ENCODE peak calls at places on chromosomes 2 and 18, in four cellular contexts. One of them, this sample, is unnamed.

GRCh38 chr2:68742638-68743037 is 8.0 kb downstream of the ARHGAP25 start:
- DNase-seq in PC-3: no peak
- DNase-seq in cardiac fibroblast: no peak
- DNase-seq in esophagus squamous epithelium: no peak
- DNase-seq in this sample: no peak

GRCh38 chr2:188607501-188607900 is 315.8 kb downstream of the GULP1 start:
- DNase-seq in cardiac fibroblast: peak
- DNase-seq in esophagus squamous epithelium: no peak
- DNase-seq in PC-3: no peak
- DNase-seq in this sample: peak

GRCh38 chr2:240568678-240569522 is 616 bp downstream of the RNPEPL1 start:
- DNase-seq in cardiac fibroblast: peak
- DNase-seq in esophagus squamous epithelium: no peak
- DNase-seq in PC-3: peak
- DNase-seq in this sample: peak

GRCh38 chr2:36507408-36507812 is 90.6 kb downstream of the FEZ2 start:
- DNase-seq in cardiac fibroblast: peak
- DNase-seq in PC-3: peak
- DNase-seq in esophagus squamous epithelium: no peak
- DNase-seq in this sample: peak

GRCh38 chr2:159035790-159036411 is 67.5 kb downstream of the TANC1 start:
- DNase-seq in PC-3: peak
- DNase-seq in esophagus squamous epithelium: no peak
- DNase-seq in cardiac fibroblast: peak
- DNase-seq in this sample: peak

GRCh38 chr2:113253453-113253852 is 25.3 kb downstream of the PAX8 start:
- DNase-seq in esophagus squamous epithelium: no peak
- DNase-seq in cardiac fibroblast: no peak
- DNase-seq in PC-3: peak
- DNase-seq in this sample: no peak

GRCh38 chr2:79771530-79771929 is 258.7 kb downstream of the CTNNA2 start:
- DNase-seq in PC-3: no peak
- DNase-seq in cardiac fibroblast: no peak
- DNase-seq in esophagus squamous epithelium: no peak
- DNase-seq in this sample: no peak

GRCh38 chr18:23646282-23646681 is 16.4 kb downstream of the ANKRD29 start:
- DNase-seq in esophagus squamous epithelium: no peak
- DNase-seq in cardiac fibroblast: no peak
- DNase-seq in PC-3: no peak
- DNase-seq in this sample: no peak

GRCh38 chr18:42310956-42311355 is 355.9 kb downstream of the PIK3C3 start:
- DNase-seq in cardiac fibroblast: peak
- DNase-seq in esophagus squamous epithelium: no peak
- DNase-seq in PC-3: no peak
- DNase-seq in this sample: peak

GRCh38 chr2:202339052-202339870 is 36.9 kb upstream of the BMPR2 start:
- DNase-seq in esophagus squamous epithelium: no peak
- DNase-seq in PC-3: peak
- DNase-seq in cardiac fibroblast: peak
- DNase-seq in this sample: peak

GRCh38 chr2:108538000-108538625 is 3.8 kb downstream of the LIMS1 start:
- DNase-seq in cardiac fibroblast: no peak
- DNase-seq in PC-3: peak
- DNase-seq in esophagus squamous epithelium: no peak
- DNase-seq in this sample: peak

GRCh38 chr2:237547841-237548416 is 18.4 kb upstream of the PRLH start:
- DNase-seq in PC-3: no peak
- DNase-seq in cardiac fibroblast: no peak
- DNase-seq in esophagus squamous epithelium: no peak
- DNase-seq in this sample: no peak

GRCh38 chr2:38581193-38582147 is 21.3 kb downstream of the HNRNPLL start:
- DNase-seq in PC-3: peak
- DNase-seq in cardiac fibroblast: peak
- DNase-seq in esophagus squamous epithelium: peak
- DNase-seq in this sample: peak

GRCh38 chr2:182324665-182325064 is 102.2 kb downstream of the PDE1A start:
- DNase-seq in cardiac fibroblast: peak
- DNase-seq in PC-3: no peak
- DNase-seq in esophagus squamous epithelium: no peak
- DNase-seq in this sample: peak

GRCh38 chr2:207901401-207901800 is 123.9 kb downstream of the PLEKHM3 start:
- DNase-seq in esophagus squamous epithelium: no peak
- DNase-seq in PC-3: no peak
- DNase-seq in cardiac fibroblast: no peak
- DNase-seq in this sample: no peak